ENCODE peak calls at places on chromosomes 1 and 21, in nine cellular contexts. H, N, F, R, T, J, L, W and Q are unnamed samples.

GRCh38 chr1:69737527-69738176 is 169.9 kb downstream of the LRRC7 start:
- DNase-seq in W (peak; percentile 8), H (peak; percentile 70), L (peak; percentile 69), R (peak; percentile 73), N (peak; percentile 40), J (peak; percentile 42), F (no peak), T (no peak), Q (peak; percentile 70)

GRCh38 chr1:219847215-219847855 is 81.0 kb downstream of the SLC30A10 start:
- DNase-seq in W (no peak), L (peak; percentile 23), R (no peak), H (no peak), T (no peak), J (no peak), N (peak; percentile 41), F (no peak), Q (no peak)

GRCh38 chr1:91282695-91283420 is 121.8 kb downstream of the HFM1 start:
- DNase-seq in N (peak; percentile 49), J (peak; percentile 56), W (no peak), T (no peak), H (peak; percentile 69), F (no peak), L (peak; percentile 67), R (peak; percentile 90), Q (peak; percentile 74)

GRCh38 chr1:151946366-151946764 is 37.1 kb upstream of the THEM4 start:
- DNase-seq in J (no peak), T (no peak), R (no peak), L (peak; percentile 99), W (no peak), N (no peak), H (no peak), F (no peak), Q (no peak)

GRCh38 chr1:39829791-39830533 is 41.3 kb upstream of the BMP8B start:
- DNase-seq in R (no peak), H (no peak), N (peak; percentile 13), L (peak; percentile 41), W (no peak), T (no peak), F (no peak), J (no peak), Q (no peak)

GRCh38 chr1:154796303-154796892 is 73.7 kb downstream of the KCNN3 start:
- DNase-seq in W (no peak), N (no peak), R (no peak), F (no peak), H (no peak), L (no peak), J (no peak), T (no peak), Q (no peak)

GRCh38 chr1:245971711-245972085 is 535.4 kb downstream of the SMYD3 start:
- DNase-seq in F (no peak), T (no peak), H (no peak), W (no peak), R (peak; percentile 33), L (no peak), N (no peak), J (no peak), Q (no peak)

GRCh38 chr1:81432654-81433109 is 368.1 kb upstream of the ADGRL2 start:
- DNase-seq in R (no peak), J (no peak), F (no peak), N (no peak), L (no peak), W (no peak), H (no peak), T (no peak), Q (no peak)

GRCh38 chr1:21616372-21616771 is 52.8 kb downstream of the RAP1GAP start:
- DNase-seq in W (no peak), F (no peak), H (no peak), N (no peak), R (no peak), L (no peak), J (no peak), T (no peak), Q (no peak)

GRCh38 chr21:41681336-41681801 is 85.5 kb downstream of the RIPK4 start:
- DNase-seq in W (no peak), J (no peak), L (peak; percentile 65), R (no peak), N (no peak), T (no peak), H (no peak), F (no peak), Q (no peak)

GRCh38 chr1:78743626-78744025 is 94.0 kb downstream of the IFI44 start:
- DNase-seq in J (no peak), L (peak; percentile 56), H (no peak), W (no peak), N (peak; percentile 46), T (no peak), F (no peak), R (peak; percentile 44), Q (no peak)

GRCh38 chr1:99645699-99646531 is at the start of gene PALMD:
- DNase-seq in L (peak; percentile 82), R (peak; percentile 36), J (no peak), W (no peak), F (peak; percentile 79), N (no peak), H (peak; percentile 86), T (no peak), Q (no peak)

GRCh38 chr1:19366599-19367315 is 54.6 kb downstream of the SLC66A1 start:
- DNase-seq in L (no peak), N (no peak), J (no peak), T (no peak), R (no peak), F (no peak), W (no peak), H (no peak), Q (no peak)

GRCh38 chr1:26403656-26404055 is 7.0 kb upstream of the LIN28A start:
- DNase-seq in J (no peak), F (no peak), N (no peak), L (peak; percentile 25), H (no peak), T (no peak), R (no peak), W (no peak), Q (no peak)